ENCODE peak calls at places on chromosomes 4 and X, in nine cellular contexts. L is lower leg skin; M is bronchial epithelial cell; C is CD8-positive, alpha-beta memory T cell; Q is HS-27A; I is SW480; B is HS-5; K is hypothalamus; Y is mucosa of descending colon. W is an unnamed sample.

GRCh38 chr4:77002321-77002720 is 52.8 kb downstream of the SEPTIN11 start:
- DNase-seq in I (no peak), Q (no peak), K (no peak), M (peak), B (no peak), L (no peak), C (no peak), Y (no peak), W (no peak)

GRCh38 chr4:176507845-176508533 is 188.2 kb downstream of the SPCS3 start:
- DNase-seq in L (no peak), K (no peak), I (no peak), M (no peak), B (no peak), Y (no peak), Q (no peak), C (no peak), W (no peak)

GRCh38 chrX:28639502-28639901 is 52.3 kb downstream of the IL1RAPL1 start:
- DNase-seq in Q (no peak), L (no peak), B (no peak), I (no peak), M (no peak), C (no peak), K (no peak), Y (no peak), W (no peak)

GRCh38 chrX:11406109-11406755 is 113.0 kb downstream of the AMELX start:
- DNase-seq in Y (no peak), L (no peak), I (no peak), K (no peak), B (no peak), C (no peak), M (no peak), Q (no peak), W (no peak)

GRCh38 chr4:155705664-155706063 is 39.0 kb downstream of the GUCY1A1 start:
- DNase-seq in C (no peak), L (no peak), K (no peak), M (no peak), Y (no peak), B (no peak), Q (no peak), I (no peak), W (no peak)

GRCh38 chrX:3713225-3713936 is at the start of gene PRKX:
- DNase-seq in M (no peak), Q (no peak), B (no peak), L (peak), K (peak), C (peak), I (peak), Y (peak), W (peak)

GRCh38 chr4:113474017-113474416 is 287.5 kb downstream of the CAMK2D start:
- DNase-seq in Q (peak), B (peak), M (peak), K (no peak), Y (no peak), C (no peak), I (no peak), L (no peak), W (no peak)

GRCh38 chrX:426881-427280 is 40.2 kb upstream of the PPP2R3B start:
- DNase-seq in M (no peak), C (no peak), K (no peak), B (no peak), Y (no peak), I (peak), L (no peak), Q (no peak), W (no peak)

GRCh38 chr4:85555210-85555609 is 80.3 kb downstream of the ARHGAP24 start:
- DNase-seq in M (peak), Y (no peak), Q (no peak), B (no peak), L (no peak), C (no peak), I (no peak), K (no peak), W (peak)

GRCh38 chr4:68904786-68905185 is 46.8 kb downstream of the UGT2A3 start:
- DNase-seq in M (peak), K (no peak), Q (no peak), B (no peak), I (no peak), L (no peak), C (no peak), Y (peak), W (no peak)

GRCh38 chr4:185036842-185037241 is 18.6 kb downstream of the HELT start:
- DNase-seq in I (no peak), B (no peak), Y (no peak), C (no peak), K (no peak), M (no peak), Q (no peak), L (peak), W (no peak)

GRCh38 chr4:173138636-173139035 is 30.0 kb upstream of the GALNT7 start:
- DNase-seq in L (no peak), I (no peak), B (no peak), C (no peak), Y (no peak), M (no peak), Q (no peak), K (no peak), W (no peak)

GRCh38 chr4:98659106-98659592 is 738 bp upstream of the TSPAN5 start:
- DNase-seq in M (peak), K (no peak), B (no peak), I (peak), Q (no peak), C (no peak), L (no peak), Y (peak), W (no peak)

GRCh38 chrX:12956704-12957541 is 18.0 kb upstream of the TMSB4X start:
- DNase-seq in M (peak), Y (no peak), Q (no peak), B (no peak), C (no peak), L (peak), K (no peak), I (peak), W (peak)

W was measured in naive B cell.